ENCODE peak calls at places on chromosomes 6 and 20, in eight cellular contexts. T is caudate nucleus; O is suprapubic skin; G is sigmoid colon; K is GM23248; W is CD4-positive, alpha-beta T cell; I is H1; Q is CD4-positive, CD25-positive, alpha-beta regulatory T cell. E is an unnamed sample.

GRCh38 chr6:26126394-26127221 is 39.4 kb downstream of the HFE start:
- DNase-seq in T (no peak), O (no peak), G (no peak), K (no peak), W (no peak), I (no peak), Q (no peak), E (no peak)

GRCh38 chr20:62523473-62524203 is 47.8 kb upstream of the GATA5 start:
- DNase-seq in T (no peak), O (no peak), G (no peak), K (peak), W (peak), I (no peak), Q (no peak), E (no peak)

GRCh38 chr6:150651808-150652473 is 52.3 kb downstream of the PLEKHG1 start:
- DNase-seq in T (no peak), O (no peak), G (no peak), K (no peak), W (no peak), I (no peak), Q (no peak), E (no peak)

GRCh38 chr6:146127447-146128215 is 98.8 kb downstream of the GRM1 start:
- DNase-seq in T (no peak), O (no peak), G (no peak), K (no peak), W (no peak), I (no peak), Q (no peak), E (no peak)

GRCh38 chr20:35695978-35696377 is 3.2 kb downstream of the NFS1 start:
- DNase-seq in T (no peak), O (no peak), G (peak), K (no peak), W (no peak), I (no peak), Q (no peak), E (no peak)

GRCh38 chr6:4670824-4671409 is 105.3 kb upstream of the CDYL start:
- DNase-seq in T (no peak), O (no peak), G (no peak), K (peak), W (no peak), I (no peak), Q (no peak), E (no peak)

GRCh38 chr6:161001421-161001820 is 9.9 kb downstream of the MAP3K4 start:
- DNase-seq in T (no peak), O (no peak), G (no peak), K (no peak), W (no peak), I (no peak), Q (no peak), E (no peak)

GRCh38 chr6:136717297-136717990 is 74.8 kb downstream of the MAP3K5 start:
- DNase-seq in T (no peak), O (no peak), G (no peak), K (peak), W (no peak), I (no peak), Q (no peak), E (no peak)

GRCh38 chr6:149854532-149854931 is 9.6 kb downstream of the LRP11 start:
- DNase-seq in T (no peak), O (no peak), G (no peak), K (peak), W (no peak), I (no peak), Q (no peak), E (no peak)

GRCh38 chr6:42302441-42302840 is 84.8 kb upstream of the MRPS10 start:
- DNase-seq in T (no peak), O (no peak), G (no peak), K (no peak), W (no peak), I (no peak), Q (no peak), E (no peak)

GRCh38 chr6:11632231-11632630 is 94.7 kb downstream of the TMEM170B start:
- DNase-seq in T (no peak), O (no peak), G (no peak), K (peak), W (no peak), I (no peak), Q (no peak), E (no peak)

GRCh38 chr6:92922216-92922806 is 497.0 kb downstream of the EPHA7 start:
- DNase-seq in T (no peak), O (no peak), G (no peak), K (no peak), W (no peak), I (no peak), Q (no peak), E (no peak)

GRCh38 chr20:35305682-35306556 is 13.7 kb upstream of the FAM83C start:
- DNase-seq in T (no peak), O (no peak), G (no peak), K (peak), W (no peak), I (no peak), Q (no peak), E (no peak)

GRCh38 chr6:89640804-89641203 is 2.3 kb upstream of the LYRM2 start:
- DNase-seq in T (no peak), O (no peak), G (no peak), K (peak), W (no peak), I (no peak), Q (no peak), E (no peak)

GRCh38 chr6:169451065-169451840 is 197.6 kb upstream of the THBS2 start:
- DNase-seq in T (no peak), O (no peak), G (no peak), K (peak), W (no peak), I (no peak), Q (no peak), E (no peak)

GRCh38 chr6:75279418-75279817 is 5.2 kb downstream of the TMEM30A start:
- DNase-seq in T (no peak), O (no peak), G (no peak), K (no peak), W (no peak), I (no peak), Q (no peak), E (no peak)

GRCh38 chr6:111664565-111665039 is 58.9 kb upstream of the TRAF3IP2 start:
- DNase-seq in T (no peak), O (no peak), G (no peak), K (peak), W (no peak), I (no peak), Q (no peak), E (no peak)

DNA sequence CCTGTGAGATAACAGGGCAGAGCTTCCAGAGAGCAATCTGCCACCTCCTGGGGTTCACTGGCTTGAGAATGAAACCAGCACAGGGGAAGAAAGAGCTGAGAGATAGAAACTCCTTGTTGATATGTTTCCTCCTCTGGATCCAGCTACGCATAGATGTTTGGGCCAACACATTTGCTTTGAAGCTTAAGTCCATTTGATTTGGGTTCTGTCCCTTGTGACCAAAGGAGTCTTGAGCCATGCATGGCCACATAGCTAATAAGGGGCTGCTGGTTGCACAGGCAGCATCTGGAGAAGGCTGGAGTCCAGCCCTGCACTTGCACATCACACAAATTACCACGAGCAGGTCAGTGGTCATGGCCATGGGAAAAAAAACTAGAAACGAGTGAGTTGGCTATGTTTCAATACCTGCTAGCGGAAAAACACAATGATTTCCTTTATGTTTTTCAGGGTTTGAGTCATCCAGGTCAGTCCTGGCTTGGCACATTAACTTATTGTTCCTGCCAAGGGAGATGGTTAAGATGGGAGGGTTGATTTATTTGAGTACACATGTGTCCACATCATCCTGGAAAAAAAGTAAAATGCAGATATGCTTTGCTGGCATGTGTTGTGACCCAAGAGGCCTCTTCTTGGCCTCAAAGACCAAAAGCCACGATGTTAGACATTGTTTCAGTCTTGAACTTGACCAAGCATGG is 5.7 kb upstream of the STX16 start:
- DNase-seq in T (no peak), O (no peak), G (peak), K (peak), W (no peak), I (no peak), Q (no peak), E (no peak)
- H3K27ac ChIP-seq in T (no peak), O (no peak), G (peak), K (no peak), W (no peak), I (no peak), Q (no peak), E (no peak)

GRCh38 chr6:28775052-28775376 is 148.8 kb downstream of the TRIM27 start:
- DNase-seq in T (no peak), O (no peak), G (no peak), K (no peak), W (no peak), I (no peak), Q (no peak), E (no peak)

GRCh38 chr6:28775405-28776129 is 148.2 kb downstream of the TRIM27 start:
- DNase-seq in T (no peak), O (no peak), G (no peak), K (no peak), W (no peak), I (no peak), Q (no peak), E (no peak)

GRCh38 chr6:28774292-28775051 is 149.3 kb downstream of the TRIM27 start:
- DNase-seq in T (no peak), O (no peak), G (no peak), K (no peak), W (no peak), I (no peak), Q (no peak), E (no peak)

GRCh38 chr6:28776269-28777146 is 147.3 kb downstream of the TRIM27 start:
- DNase-seq in T (no peak), O (no peak), G (no peak), K (no peak), W (no peak), I (no peak), Q (no peak), E (no peak)

DNA sequence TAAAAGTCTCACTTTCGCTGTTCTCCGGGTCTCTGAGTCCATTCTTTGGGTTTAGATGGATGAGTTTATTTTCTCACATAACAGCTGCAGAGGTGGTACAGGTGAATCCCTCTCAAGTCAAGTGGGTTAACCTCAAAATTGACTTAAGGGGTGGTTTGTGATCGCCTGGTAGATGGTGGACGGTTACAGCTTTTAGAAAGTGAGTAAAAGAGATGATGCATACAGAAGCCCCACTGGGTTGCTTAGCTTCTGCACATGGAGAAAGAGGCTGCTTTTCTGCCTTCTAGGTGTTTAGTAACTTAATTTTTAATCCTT is 146.7 kb downstream of the TRIM27 start:
- DNase-seq in T (no peak), O (no peak), G (no peak), K (no peak), W (no peak), I (no peak), Q (no peak), E (no peak)
- H3K27ac ChIP-seq in T (no peak), O (no peak), G (no peak), K (no peak), W (no peak), I (no peak), Q (no peak), E (no peak)

DNA sequence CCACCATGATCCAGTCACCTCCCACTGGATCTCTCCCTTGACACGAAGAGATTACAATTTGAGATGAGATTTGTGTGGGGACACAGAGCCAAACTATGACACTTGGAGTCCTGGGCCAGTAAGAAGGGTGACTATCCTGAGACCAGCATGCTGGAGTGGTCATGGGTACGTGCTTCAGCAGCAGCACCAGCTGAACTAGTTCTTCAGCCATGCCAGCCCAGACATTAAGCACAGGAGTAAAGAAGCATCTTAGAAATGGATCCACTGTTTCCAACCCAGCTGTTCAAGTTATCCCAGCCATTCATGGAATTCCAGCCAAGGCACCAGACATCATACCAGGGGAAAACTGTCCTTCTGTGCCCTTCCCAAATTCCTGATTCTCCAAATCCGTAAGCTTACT is 370.0 kb downstream of the MAFB start:
- DNase-seq in T (no peak), O (no peak), G (no peak), K (no peak), W (no peak), I (no peak), Q (no peak), E (no peak)
- H3K27ac ChIP-seq in T (no peak), O (no peak), G (no peak), K (no peak), W (no peak), I (no peak), Q (no peak), E (no peak)

GRCh38 chr6:152312434-152312833 is 324.7 kb downstream of the SYNE1 start:
- DNase-seq in T (no peak), O (no peak), G (no peak), K (no peak), W (no peak), I (no peak), Q (no peak), E (no peak)

GRCh38 chr6:152310371-152310954 is 326.7 kb downstream of the SYNE1 start:
- DNase-seq in T (peak), O (no peak), G (no peak), K (no peak), W (no peak), I (no peak), Q (peak), E (no peak)

GRCh38 chr6:152314483-152314832 is 322.7 kb downstream of the SYNE1 start:
- DNase-seq in T (no peak), O (no peak), G (no peak), K (no peak), W (no peak), I (no peak), Q (no peak), E (no peak)

GRCh38 chr6:152316024-152316423 is 321.1 kb downstream of the SYNE1 start:
- DNase-seq in T (no peak), O (no peak), G (peak), K (peak), W (no peak), I (no peak), Q (no peak), E (no peak)

GRCh38 chr6:152313542-152314482 is 323.4 kb downstream of the SYNE1 start:
- DNase-seq in T (no peak), O (no peak), G (no peak), K (peak), W (no peak), I (no peak), Q (no peak), E (no peak)
- H3K27ac ChIP-seq in T (peak), O (no peak), G (no peak), K (peak), W (no peak), I (no peak), Q (no peak), E (no peak)

GRCh38 chr6:167093922-167094432 is 28.9 kb upstream of the CCR6 start:
- DNase-seq in T (no peak), O (no peak), G (no peak), K (peak), W (peak), I (no peak), Q (peak), E (no peak)

GRCh38 chr6:167094436-167094819 is 28.5 kb upstream of the CCR6 start:
- DNase-seq in T (no peak), O (no peak), G (no peak), K (no peak), W (no peak), I (no peak), Q (no peak), E (no peak)

GRCh38 chr6:167091149-167092107 is 31.5 kb upstream of the CCR6 start:
- DNase-seq in T (no peak), O (no peak), G (no peak), K (no peak), W (no peak), I (no peak), Q (peak), E (no peak)

GRCh38 chr6:167093406-167093921 is 29.4 kb upstream of the CCR6 start:
- DNase-seq in T (no peak), O (no peak), G (no peak), K (no peak), W (no peak), I (no peak), Q (no peak), E (no peak)

GRCh38 chr6:167092672-167093339 is 30.1 kb upstream of the CCR6 start:
- DNase-seq in T (no peak), O (no peak), G (no peak), K (no peak), W (no peak), I (no peak), Q (no peak), E (no peak)
- H3K27ac ChIP-seq in T (no peak), O (no peak), G (no peak), K (no peak), W (peak), I (no peak), Q (peak), E (no peak)

GRCh38 chr6:152121910-152122309 is 314.4 kb downstream of the ESR1 start:
- DNase-seq in T (no peak), O (no peak), G (no peak), K (no peak), W (no peak), I (no peak), Q (no peak), E (no peak)
- H3K27ac ChIP-seq in T (no peak), O (no peak), G (no peak), K (no peak), W (no peak), I (no peak), Q (no peak), E (no peak)

GRCh38 chr6:135087803-135088202 is 33.2 kb upstream of the HBS1L start:
- DNase-seq in T (no peak), O (no peak), G (no peak), K (no peak), W (peak), I (no peak), Q (peak), E (no peak)

GRCh38 chr6:135085700-135086413 is 31.2 kb upstream of the HBS1L start:
- DNase-seq in T (no peak), O (no peak), G (no peak), K (no peak), W (no peak), I (no peak), Q (no peak), E (no peak)

GRCh38 chr6:135087403-135087802 is 32.8 kb upstream of the HBS1L start:
- DNase-seq in T (no peak), O (no peak), G (no peak), K (no peak), W (peak), I (no peak), Q (no peak), E (no peak)

GRCh38 chr6:135084916-135085269 is 30.3 kb upstream of the HBS1L start:
- DNase-seq in T (no peak), O (no peak), G (no peak), K (no peak), W (no peak), I (no peak), Q (no peak), E (no peak)

GRCh38 chr6:135086414-135086764 is 31.8 kb upstream of the HBS1L start:
- DNase-seq in T (no peak), O (no peak), G (no peak), K (no peak), W (no peak), I (no peak), Q (no peak), E (no peak)
- H3K27ac ChIP-seq in T (no peak), O (no peak), G (no peak), K (no peak), W (peak), I (no peak), Q (peak), E (no peak)

E was measured in neuronal stem cell.